ENCODE peak calls at places on chromosome 5, in six cellular contexts. F, L, Y, Z, C and K are unnamed samples.

GRCh38 chr5:174720612-174721521 is 3.5 kb upstream of the MSX2 start:
- DNase-seq in F (no peak), L (peak), Y (no peak), Z (peak), C (peak), K (peak)

GRCh38 chr5:154943527-154943926 is 2.7 kb downstream of the MRPL22 start:
- DNase-seq in F (no peak), L (no peak), Y (no peak), Z (no peak), C (no peak), K (no peak)

GRCh38 chr5:139910901-139911300 is 115.3 kb downstream of the PSD2 start:
- DNase-seq in F (no peak), L (no peak), Y (no peak), Z (no peak), C (no peak), K (no peak)

GRCh38 chr5:149151717-149152116 is 10.4 kb downstream of the ABLIM3 start:
- DNase-seq in F (no peak), L (no peak), Y (no peak), Z (no peak), C (no peak), K (no peak)

GRCh38 chr5:96247097-96247675 is 185.9 kb downstream of the PCSK1 start:
- DNase-seq in F (peak), L (no peak), Y (no peak), Z (no peak), C (no peak), K (no peak)

GRCh38 chr5:135571210-135571609 is 7.6 kb downstream of the CXCL14 start:
- DNase-seq in F (no peak), L (no peak), Y (no peak), Z (no peak), C (no peak), K (no peak)

GRCh38 chr5:171855798-171856772 is 70.5 kb downstream of the SMIM23 start:
- DNase-seq in F (no peak), L (no peak), Y (no peak), Z (no peak), C (no peak), K (no peak)

GRCh38 chr5:95446009-95446408 is 54.8 kb downstream of the FAM81B start:
- DNase-seq in F (no peak), L (no peak), Y (no peak), Z (no peak), C (no peak), K (no peak)

GRCh38 chr5:59124983-59125960 is 542.4 kb downstream of the RAB3C start:
- DNase-seq in F (no peak), L (no peak), Y (no peak), Z (no peak), C (no peak), K (peak)

GRCh38 chr5:108094808-108095207 is 287.1 kb downstream of the FBXL17 start:
- DNase-seq in F (no peak), L (no peak), Y (no peak), Z (no peak), C (no peak), K (no peak)

DNA sequence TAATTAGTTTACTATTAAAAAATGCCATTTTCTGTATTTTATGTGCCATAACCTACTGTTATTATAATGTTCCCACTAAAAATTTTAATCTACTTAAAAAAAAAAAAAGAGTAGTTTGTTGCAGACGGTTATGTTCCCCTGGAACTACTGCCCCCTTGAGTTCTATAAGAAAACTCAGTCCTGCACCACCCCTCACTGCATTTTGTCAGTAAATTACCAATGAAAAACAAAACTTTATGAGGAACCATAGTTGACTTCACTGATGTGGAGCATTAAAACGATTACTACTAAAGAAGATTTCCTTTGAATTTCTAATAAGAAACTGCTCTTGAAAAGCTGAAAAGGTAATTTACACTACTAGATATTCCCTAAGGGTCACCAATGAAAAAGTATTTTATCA is 288.7 kb downstream of the FBXL17 start:
- DNase-seq in F (no peak), L (peak), Y (no peak), Z (no peak), C (no peak), K (no peak)
- TF ChIP-seq CTCF in F (no peak), L (peak), Y (no peak), Z (no peak), C (no peak), K (peak)

GRCh38 chr5:78221467-78221866 is 73.0 kb downstream of the AP3B1 start:
- DNase-seq in F (no peak), L (no peak), Y (no peak), Z (no peak), C (no peak), K (no peak)

GRCh38 chr5:78224358-78224757 is 70.1 kb downstream of the AP3B1 start:
- DNase-seq in F (no peak), L (no peak), Y (no peak), Z (no peak), C (no peak), K (no peak)

GRCh38 chr5:78221964-78222451 is 72.5 kb downstream of the AP3B1 start:
- DNase-seq in F (no peak), L (no peak), Y (no peak), Z (no peak), C (no peak), K (no peak)
- TF ChIP-seq CTCF in F (no peak), L (no peak), Y (no peak), Z (no peak), C (no peak), K (no peak)

DNA sequence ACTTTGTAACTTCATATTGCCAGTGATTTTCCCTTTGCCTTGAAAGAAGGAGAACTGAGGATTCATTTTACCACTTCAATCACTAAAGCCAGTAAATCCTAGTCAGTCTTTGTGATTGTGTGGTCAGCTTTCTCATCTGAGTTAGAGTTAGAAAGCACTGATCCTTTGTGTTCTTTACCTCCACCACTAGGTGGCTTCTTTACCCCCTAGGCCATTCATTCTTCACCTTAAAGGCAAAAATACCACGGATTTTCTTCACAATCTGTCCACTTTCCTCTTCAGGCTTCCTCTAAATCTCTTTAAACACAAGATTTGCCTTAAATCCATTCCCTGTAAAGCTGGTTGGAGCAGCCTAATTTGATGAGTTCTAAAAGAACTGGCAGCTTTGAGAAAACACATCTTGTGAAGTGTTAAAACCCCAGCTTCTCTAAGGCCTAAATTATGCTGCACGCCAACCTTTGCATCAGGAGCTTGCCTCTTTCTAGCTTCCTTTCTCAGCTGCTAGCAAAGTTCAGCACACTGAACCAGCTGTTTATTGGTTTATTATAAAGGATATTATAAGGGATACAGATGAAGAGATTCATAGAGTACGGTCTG is 20.4 kb downstream of the BDP1 start:
- DNase-seq in F (no peak), L (peak), Y (no peak), Z (no peak), C (peak), K (no peak)
- TF ChIP-seq CTCF in F (peak), L (peak), Y (no peak), Z (peak), C (peak), K (peak)

DNA sequence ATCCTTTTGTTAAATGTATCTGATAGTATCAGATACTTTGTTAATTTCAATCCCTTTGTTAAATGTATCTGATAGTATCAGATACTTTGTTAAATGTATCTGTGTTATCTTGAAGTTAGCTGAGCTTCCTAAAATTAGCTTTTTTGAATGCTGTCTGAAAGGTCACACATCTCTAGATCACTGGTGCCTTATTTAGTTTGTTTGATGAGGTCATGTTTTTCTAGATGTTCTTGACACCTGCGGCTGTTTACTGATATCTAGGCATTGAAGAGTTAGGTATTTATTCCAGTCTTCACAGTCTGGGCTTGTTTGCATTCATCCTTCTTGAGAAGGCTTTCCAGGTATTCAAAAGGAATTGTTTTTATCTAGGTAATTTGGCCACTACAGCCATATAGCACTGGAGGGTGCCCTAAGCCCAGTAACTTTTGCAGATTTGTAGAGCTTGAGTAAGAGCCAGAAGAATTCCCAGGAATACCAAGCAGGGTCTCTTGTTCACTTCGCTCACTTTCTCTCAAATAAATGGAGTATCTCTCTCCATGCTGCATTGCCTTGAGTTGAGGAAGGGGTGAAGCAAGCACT is 435.4 kb upstream of the GRAMD2B start:
- DNase-seq in F (no peak), L (no peak), Y (no peak), Z (no peak), C (no peak), K (no peak)
- TF ChIP-seq CTCF in F (no peak), L (no peak), Y (no peak), Z (no peak), C (no peak), K (no peak)

GRCh38 chr5:102796481-102796880 is 41.4 kb downstream of the PAM start:
- DNase-seq in F (no peak), L (no peak), Y (no peak), Z (no peak), C (peak), K (no peak)
- TF ChIP-seq CTCF in F (no peak), L (no peak), Y (no peak), Z (no peak), C (no peak), K (no peak)

DNA sequence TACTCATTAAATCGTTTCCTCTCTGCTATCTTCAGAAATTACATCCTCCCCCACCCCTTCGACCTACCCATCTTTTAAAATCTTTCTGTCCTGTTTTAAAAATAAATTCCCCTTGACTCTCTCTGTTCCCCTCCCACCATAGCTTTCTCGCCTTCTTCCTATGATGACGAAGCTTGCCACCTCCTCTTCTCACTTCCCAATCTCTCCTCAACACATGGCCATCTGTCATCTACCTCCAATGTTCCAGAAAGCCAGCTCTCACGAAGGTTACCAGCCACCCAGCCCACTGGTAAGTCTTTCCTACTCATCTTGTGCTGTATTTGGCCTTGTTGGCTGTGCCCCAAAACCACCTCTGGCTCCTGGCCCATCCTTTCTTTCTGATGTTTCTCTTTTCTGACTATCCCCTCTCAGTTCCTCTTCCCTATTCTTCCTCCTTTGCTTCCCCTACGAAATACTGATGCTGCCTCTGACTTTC is 346.3 kb downstream of the ENC1 start:
- DNase-seq in F (no peak), L (no peak), Y (no peak), Z (no peak), C (no peak), K (no peak)
- TF ChIP-seq CTCF in F (no peak), L (no peak), Y (no peak), Z (no peak), C (no peak), K (no peak)

DNA sequence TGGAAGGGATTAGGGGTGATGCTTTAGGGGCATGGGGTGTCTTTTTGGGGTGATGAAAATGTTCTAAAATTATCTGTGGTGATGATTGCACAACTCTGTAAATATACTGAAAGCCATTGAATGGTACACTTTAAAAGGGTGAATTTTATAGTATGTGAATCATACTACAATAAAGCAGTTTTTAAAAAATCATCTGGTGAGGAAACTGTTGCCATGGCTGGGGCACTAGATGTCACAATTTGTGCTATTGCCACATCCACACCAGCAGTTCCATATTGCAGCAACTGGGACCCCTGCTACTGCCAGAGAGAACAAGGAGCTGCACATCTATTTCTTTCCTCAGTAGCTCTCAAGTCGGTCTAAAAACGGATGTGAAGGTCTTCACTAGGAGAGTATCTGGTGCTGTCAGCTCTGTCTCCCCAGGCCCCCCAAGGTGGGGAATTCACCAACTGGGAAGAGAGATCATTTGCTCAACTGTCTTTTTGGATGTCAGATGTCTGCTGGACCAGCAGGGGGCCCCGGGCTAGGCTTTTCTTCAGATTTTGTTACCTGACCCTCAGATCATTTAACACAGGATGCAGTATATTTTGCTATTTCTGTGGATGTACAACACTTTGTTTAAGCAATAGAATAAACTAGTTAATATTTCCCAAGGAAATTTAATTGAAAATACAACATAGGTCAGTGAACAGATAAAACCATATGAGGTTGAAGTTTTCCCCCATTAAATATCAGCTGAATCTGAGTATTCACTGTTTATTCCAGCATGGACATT is 13.2 kb downstream of the CMYA5 start:
- DNase-seq in F (no peak), L (peak), Y (no peak), Z (no peak), C (peak), K (peak)
- TF ChIP-seq CTCF in F (peak), L (peak), Y (no peak), Z (peak), C (peak), K (peak)

GRCh38 chr5:164672931-164673694 is 1167.7 kb downstream of the MAT2B start:
- DNase-seq in F (no peak), L (no peak), Y (no peak), Z (no peak), C (no peak), K (no peak)
- TF ChIP-seq CTCF in F (no peak), L (peak), Y (no peak), Z (no peak), C (no peak), K (peak)

GRCh38 chr5:141155540-141156374 is 5.9 kb downstream of the PCDHB6 start:
- DNase-seq in F (no peak), L (peak), Y (no peak), Z (no peak), C (no peak), K (peak)
- TF ChIP-seq CTCF in F (no peak), L (peak), Y (no peak), Z (no peak), C (peak), K (peak)